ENCODE peak calls at places on chromosomes 6 and 20, in ten cellular contexts. S, N, Z, O, T, K, M, G, R and P are unnamed samples.

GRCh38 chr20:50421356-50422340 is 88.5 kb upstream of the PTPN1 start:
- DNase-seq in S (no peak), N (no peak), Z (no peak), O (no peak), T (no peak), K (no peak), M (no peak), G (no peak), R (no peak), P (no peak)

GRCh38 chr20:59777321-59777705 is 156.1 kb downstream of the SYCP2 start:
- DNase-seq in S (peak), N (no peak), Z (no peak), O (no peak), T (no peak), K (no peak), M (no peak), G (no peak), R (no peak), P (no peak)

GRCh38 chr20:45374966-45375365 is 3.2 kb downstream of the TP53TG5 start:
- DNase-seq in S (no peak), N (no peak), Z (no peak), O (no peak), T (no peak), K (no peak), M (no peak), G (no peak), R (no peak), P (no peak)

GRCh38 chr6:16805190-16805860 is 44.1 kb upstream of the ATXN1 start:
- DNase-seq in S (no peak), N (no peak), Z (no peak), O (no peak), T (peak), K (no peak), M (no peak), G (no peak), R (no peak), P (no peak)

GRCh38 chr6:140537834-140538680 is 1163.6 kb upstream of the CITED2 start:
- DNase-seq in S (no peak), N (peak), Z (peak), O (no peak), T (peak), K (no peak), M (peak), G (peak), R (peak), P (peak)

GRCh38 chr20:45880988-45881788 is at the start of gene ZSWIM1:
- DNase-seq in S (peak), N (peak), Z (peak), O (peak), T (peak), K (peak), M (peak), G (peak), R (peak), P (peak)

GRCh38 chr20:11338506-11339306 is 579.0 kb upstream of the BTBD3 start:
- DNase-seq in S (no peak), N (peak), Z (no peak), O (no peak), T (peak), K (no peak), M (no peak), G (peak), R (no peak), P (no peak)

GRCh38 chr6:29813809-29814208 is 13.8 kb upstream of the HLA-G start:
- DNase-seq in S (no peak), N (peak), Z (no peak), O (no peak), T (peak), K (no peak), M (peak), G (no peak), R (no peak), P (no peak)

GRCh38 chr6:4573958-4574481 is 202.2 kb upstream of the CDYL start:
- DNase-seq in S (no peak), N (peak), Z (no peak), O (no peak), T (peak), K (no peak), M (no peak), G (peak), R (no peak), P (peak)

GRCh38 chr20:48489656-48490055 is 338.1 kb downstream of the PREX1 start:
- DNase-seq in S (peak), N (no peak), Z (no peak), O (no peak), T (no peak), K (no peak), M (no peak), G (no peak), R (no peak), P (no peak)

GRCh38 chr6:6943411-6943810 is 164.3 kb upstream of the RREB1 start:
- DNase-seq in S (no peak), N (no peak), Z (no peak), O (no peak), T (no peak), K (no peak), M (no peak), G (no peak), R (no peak), P (no peak)

GRCh38 chr6:44223471-44224153 is at the start of gene SLC29A1:
- DNase-seq in S (peak), N (peak), Z (no peak), O (peak), T (peak), K (peak), M (peak), G (peak), R (no peak), P (no peak)

GRCh38 chr6:46901747-46902362 is 19.9 kb downstream of the ADGRF5 start:
- DNase-seq in S (no peak), N (no peak), Z (no peak), O (no peak), T (peak), K (no peak), M (no peak), G (peak), R (no peak), P (no peak)

GRCh38 chr6:43939281-43940070 is 169.5 kb downstream of the VEGFA start:
- DNase-seq in S (peak), N (no peak), Z (no peak), O (no peak), T (no peak), K (no peak), M (no peak), G (no peak), R (no peak), P (no peak)

GRCh38 chr6:2900821-2901644 is 2.1 kb downstream of the SERPINB9 start:
- DNase-seq in S (no peak), N (peak), Z (no peak), O (no peak), T (peak), K (no peak), M (no peak), G (peak), R (no peak), P (no peak)

GRCh38 chr20:15576401-15576800 is 996.8 kb downstream of the KIF16B start:
- DNase-seq in S (no peak), N (no peak), Z (no peak), O (no peak), T (peak), K (no peak), M (no peak), G (no peak), R (no peak), P (no peak)

GRCh38 chr20:15913661-15914060 is 659.6 kb downstream of the KIF16B start:
- DNase-seq in S (no peak), N (no peak), Z (no peak), O (no peak), T (no peak), K (no peak), M (no peak), G (no peak), R (no peak), P (no peak)

GRCh38 chr20:19593762-19594161 is 164.3 kb upstream of the RIN2 start:
- DNase-seq in S (no peak), N (no peak), Z (no peak), O (no peak), T (no peak), K (no peak), M (no peak), G (no peak), R (no peak), P (no peak)

GRCh38 chr6:17207281-17207680 is 73.9 kb upstream of the RBM24 start:
- DNase-seq in S (no peak), N (peak), Z (no peak), O (no peak), T (no peak), K (no peak), M (no peak), G (no peak), R (no peak), P (no peak)

GRCh38 chr6:31734703-31735500 is 1.4 kb downstream of the CLIC1 start:
- DNase-seq in S (no peak), N (peak), Z (no peak), O (no peak), T (peak), K (peak), M (peak), G (peak), R (no peak), P (no peak)

GRCh38 chr6:21593927-21594421 is 423 bp downstream of the SOX4 start:
- DNase-seq in S (peak), N (peak), Z (no peak), O (no peak), T (peak), K (no peak), M (peak), G (peak), R (no peak), P (no peak)

GRCh38 chr20:36034875-36035274 is 66.5 kb downstream of the CNBD2 start:
- DNase-seq in S (no peak), N (no peak), Z (no peak), O (no peak), T (no peak), K (no peak), M (no peak), G (no peak), R (no peak), P (no peak)

GRCh38 chr20:45311589-45312211 is 3.6 kb upstream of the MATN4 start:
- DNase-seq in S (peak), N (peak), Z (no peak), O (peak), T (peak), K (peak), M (peak), G (peak), R (no peak), P (no peak)

GRCh38 chr6:37038297-37039198 is 33.1 kb downstream of the FGD2 start:
- DNase-seq in S (peak), N (no peak), Z (no peak), O (no peak), T (peak), K (no peak), M (no peak), G (peak), R (no peak), P (peak)

GRCh38 chr6:158849899-158850806 is 31.0 kb upstream of the EZR start:
- DNase-seq in S (no peak), N (peak), Z (no peak), O (no peak), T (peak), K (peak), M (peak), G (peak), R (peak), P (peak)

GRCh38 chr6:46410330-46410953 is 80.8 kb downstream of the RCAN2 start:
- DNase-seq in S (peak), N (peak), Z (peak), O (no peak), T (peak), K (no peak), M (peak), G (peak), R (no peak), P (peak)

GRCh38 chr20:56181593-56181992 is 66.9 kb upstream of the MC3R start:
- DNase-seq in S (peak), N (no peak), Z (no peak), O (no peak), T (no peak), K (no peak), M (no peak), G (no peak), R (no peak), P (no peak)
- TF ChIP-seq CTCF in S (no peak), N (no peak), Z (no peak), O (peak), T (no peak), K (no peak), M (no peak), G (no peak), R (no peak), P (no peak)

DNA sequence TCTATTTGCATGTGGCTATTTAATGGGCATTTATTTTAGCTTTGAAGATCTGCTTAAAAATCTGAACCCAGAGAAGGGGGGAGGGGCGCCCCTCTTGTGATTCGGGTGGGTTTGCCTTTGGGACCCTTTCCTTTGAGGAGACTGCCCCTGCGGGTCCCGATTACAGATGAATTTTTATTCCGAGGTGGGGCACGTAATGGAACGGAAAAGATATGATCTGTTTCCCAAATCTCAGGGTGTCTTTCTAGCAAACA is 30.9 kb downstream of the TFAP2A start:
- DNase-seq in S (no peak), N (no peak), Z (no peak), O (no peak), T (no peak), K (no peak), M (no peak), G (no peak), R (no peak), P (no peak)
- H3K4me3 ChIP-seq in S (no peak), N (peak), Z (no peak), O (no peak), T (no peak), K (no peak), M (no peak), G (no peak), R (no peak), P (no peak)

GRCh38 chr6:115986026-115986425 is 74.7 kb downstream of the FRK start:
- DNase-seq in S (no peak), N (no peak), Z (no peak), O (no peak), T (no peak), K (no peak), M (no peak), G (no peak), R (no peak), P (no peak)
- TF ChIP-seq CTCF in S (no peak), N (no peak), Z (no peak), O (no peak), T (no peak), K (no peak), M (no peak), G (no peak), R (no peak), P (no peak)

DNA sequence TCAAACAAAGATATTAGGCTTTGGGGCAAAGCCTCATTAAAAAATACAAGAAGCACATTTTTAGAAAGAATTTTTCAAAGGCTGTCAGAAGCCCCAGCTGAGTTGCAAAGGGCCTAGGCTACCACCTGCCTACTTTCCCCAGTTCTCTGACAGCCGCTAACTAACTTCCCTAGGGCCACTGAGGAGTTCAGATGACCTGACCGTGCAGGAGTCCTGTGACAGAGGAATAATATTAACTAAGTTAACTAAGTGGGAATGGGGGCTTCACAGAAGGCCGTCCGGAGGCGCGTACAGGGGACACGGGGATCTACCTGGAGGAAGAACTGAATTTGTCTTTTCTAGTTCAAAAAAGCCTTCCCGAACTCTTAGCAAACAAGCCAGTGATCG is 884 bp downstream of the MCHR2 start:
- DNase-seq in S (no peak), N (no peak), Z (no peak), O (no peak), T (no peak), K (no peak), M (no peak), G (no peak), R (no peak), P (no peak)
- H3K4me3 ChIP-seq in S (no peak), N (peak), Z (peak), O (peak), T (no peak), K (no peak), M (no peak), G (no peak), R (peak), P (peak)

GRCh38 chr6:106547053-106547414 is 82.3 kb downstream of the RTN4IP1 start:
- DNase-seq in S (no peak), N (no peak), Z (no peak), O (no peak), T (peak), K (no peak), M (no peak), G (peak), R (no peak), P (no peak)

GRCh38 chr6:106546322-106547052 is 82.8 kb downstream of the RTN4IP1 start:
- DNase-seq in S (no peak), N (peak), Z (peak), O (no peak), T (peak), K (no peak), M (no peak), G (peak), R (no peak), P (peak)

GRCh38 chr6:106547556-106547955 is 81.7 kb downstream of the RTN4IP1 start:
- DNase-seq in S (no peak), N (no peak), Z (no peak), O (no peak), T (no peak), K (no peak), M (no peak), G (no peak), R (no peak), P (no peak)

GRCh38 chr6:106549521-106549920 is 79.8 kb downstream of the RTN4IP1 start:
- DNase-seq in S (no peak), N (no peak), Z (no peak), O (no peak), T (no peak), K (no peak), M (no peak), G (no peak), R (no peak), P (no peak)

DNA sequence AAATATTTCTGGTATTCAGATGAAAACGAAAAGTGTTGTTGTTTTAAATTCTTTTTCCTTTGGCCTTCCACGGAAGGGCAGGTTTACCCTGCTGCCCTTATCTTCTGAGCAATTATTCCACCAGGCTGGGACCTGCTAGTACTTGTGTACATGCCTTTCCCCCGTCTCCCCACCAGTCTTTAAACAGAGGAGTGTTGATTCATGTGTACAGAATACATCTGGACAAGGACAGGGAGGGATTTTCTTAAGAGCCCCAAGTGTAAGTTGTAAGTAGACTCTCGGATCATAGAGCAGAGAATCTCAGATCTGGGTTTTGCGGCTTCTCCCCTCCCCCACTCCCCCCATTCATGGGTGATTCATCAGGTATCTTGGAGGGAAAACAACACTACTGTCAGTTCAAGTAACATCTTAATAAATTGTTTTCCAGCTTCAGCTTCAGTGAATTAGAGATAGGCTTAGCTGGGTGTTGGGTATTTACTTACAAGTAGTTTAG is 81.3 kb downstream of the RTN4IP1 start:
- DNase-seq in S (no peak), N (peak), Z (no peak), O (no peak), T (peak), K (no peak), M (no peak), G (peak), R (peak), P (peak)
- TF ChIP-seq CTCF in S (no peak), N (no peak), Z (no peak), O (no peak), T (peak), K (no peak), M (no peak), G (no peak), R (no peak), P (no peak)

GRCh38 chr6:11196511-11197174 is 35.8 kb downstream of the NEDD9 start:
- DNase-seq in S (no peak), N (peak), Z (peak), O (no peak), T (peak), K (no peak), M (no peak), G (peak), R (peak), P (peak)
- H3K4me3 ChIP-seq in S (no peak), N (peak), Z (peak), O (no peak), T (peak), K (no peak), M (no peak), G (no peak), R (peak), P (peak)

GRCh38 chr20:8522191-8522590 is 390.1 kb downstream of the PLCB1 start:
- DNase-seq in S (no peak), N (no peak), Z (no peak), O (no peak), T (no peak), K (no peak), M (no peak), G (no peak), R (no peak), P (no peak)

GRCh38 chr20:8524716-8525343 is 392.8 kb downstream of the PLCB1 start:
- DNase-seq in S (no peak), N (no peak), Z (no peak), O (no peak), T (no peak), K (no peak), M (no peak), G (no peak), R (no peak), P (no peak)

GRCh38 chr20:8527998-8528397 is 395.9 kb downstream of the PLCB1 start:
- DNase-seq in S (no peak), N (peak), Z (no peak), O (no peak), T (peak), K (no peak), M (peak), G (peak), R (peak), P (peak)

GRCh38 chr20:8519887-8520286 is 387.8 kb downstream of the PLCB1 start:
- DNase-seq in S (no peak), N (no peak), Z (no peak), O (no peak), T (no peak), K (no peak), M (peak), G (no peak), R (no peak), P (no peak)

GRCh38 chr20:8523684-8524083 is 391.6 kb downstream of the PLCB1 start:
- DNase-seq in S (no peak), N (no peak), Z (no peak), O (no peak), T (peak), K (no peak), M (no peak), G (peak), R (no peak), P (no peak)
- TF ChIP-seq CTCF in S (no peak), N (no peak), Z (no peak), O (peak), T (peak), K (no peak), M (no peak), G (no peak), R (peak), P (no peak)

GRCh38 chr20:17225891-17226409 is 890 bp upstream of the PCSK2 start:
- DNase-seq in S (peak), N (no peak), Z (no peak), O (peak), T (no peak), K (no peak), M (no peak), G (no peak), R (no peak), P (no peak)

GRCh38 chr20:17227199-17227535 is 327 bp downstream of the PCSK2 start:
- DNase-seq in S (peak), N (peak), Z (no peak), O (peak), T (no peak), K (no peak), M (no peak), G (no peak), R (no peak), P (no peak)

GRCh38 chr20:17228624-17229061 is 1.8 kb downstream of the PCSK2 start:
- DNase-seq in S (peak), N (no peak), Z (no peak), O (peak), T (no peak), K (no peak), M (no peak), G (no peak), R (no peak), P (no peak)

GRCh38 chr20:17227669-17228623 is 1.1 kb downstream of the PCSK2 start:
- DNase-seq in S (peak), N (peak), Z (no peak), O (peak), T (peak), K (no peak), M (no peak), G (no peak), R (no peak), P (no peak)

GRCh38 chr20:17226410-17227198 is at the start of gene PCSK2:
- DNase-seq in S (peak), N (peak), Z (no peak), O (peak), T (peak), K (peak), M (no peak), G (peak), R (no peak), P (peak)
- H3K4me3 ChIP-seq in S (no peak), N (peak), Z (peak), O (peak), T (no peak), K (peak), M (no peak), G (no peak), R (peak), P (peak)

GRCh38 chr6:109449064-109449788 is 6.3 kb downstream of the MICAL1 start:
- DNase-seq in S (no peak), N (no peak), Z (no peak), O (no peak), T (no peak), K (peak), M (no peak), G (no peak), R (no peak), P (no peak)

GRCh38 chr6:109448615-109449014 is 7.0 kb downstream of the MICAL1 start:
- DNase-seq in S (no peak), N (no peak), Z (no peak), O (no peak), T (no peak), K (peak), M (no peak), G (no peak), R (no peak), P (no peak)

GRCh38 chr6:109447087-109447486 is 6.6 kb downstream of the SMPD2 start:
- DNase-seq in S (no peak), N (no peak), Z (no peak), O (no peak), T (no peak), K (peak), M (no peak), G (no peak), R (no peak), P (no peak)

GRCh38 chr6:109446541-109446940 is 6.0 kb downstream of the SMPD2 start:
- DNase-seq in S (no peak), N (no peak), Z (no peak), O (no peak), T (no peak), K (peak), M (no peak), G (no peak), R (no peak), P (no peak)

GRCh38 chr6:109447878-109448555 is 7.5 kb downstream of the SMPD2 start:
- DNase-seq in S (no peak), N (peak), Z (no peak), O (no peak), T (peak), K (peak), M (no peak), G (no peak), R (no peak), P (no peak)
- TF ChIP-seq CTCF in S (no peak), N (no peak), Z (no peak), O (no peak), T (no peak), K (no peak), M (no peak), G (no peak), R (no peak), P (no peak)